ENCODE peak calls at places on chromosomes 12 and 14, in six cellular contexts. K is H9, Y is IMR-90, P is H1, Z is mesenchymal stem cell, S is trophoblast cell. N is an unnamed sample.

GRCh38 chr12:77122236-77122635 is 56.9 kb upstream of the E2F7 start:
- DNase-seq in K (no peak), Y (peak), P (no peak), Z (peak), S (peak), N (no peak)

GRCh38 chr12:104137175-104137901 is 672 bp downstream of the NFYB start:
- DNase-seq in K (peak), Y (peak), P (no peak), Z (peak), S (peak), N (peak)

GRCh38 chr12:68428724-68429580 is 96.8 kb upstream of the MDM1 start:
- DNase-seq in K (no peak), Y (peak), P (no peak), Z (peak), S (peak), N (no peak)

GRCh38 chr12:20704860-20705259 is 9.7 kb downstream of the SLCO1C1 start:
- DNase-seq in K (no peak), Y (no peak), P (no peak), Z (no peak), S (no peak), N (no peak)

GRCh38 chr12:6241495-6241894 is 41.3 kb downstream of the CD9 start:
- DNase-seq in K (no peak), Y (no peak), P (no peak), Z (no peak), S (no peak), N (no peak)

GRCh38 chr12:22474970-22475720 is 69.2 kb downstream of the C2CD5 start:
- DNase-seq in K (no peak), Y (no peak), P (no peak), Z (no peak), S (no peak), N (no peak)

GRCh38 chr12:105960319-105961076 is 178.3 kb downstream of the NUAK1 start:
- DNase-seq in K (no peak), Y (no peak), P (no peak), Z (no peak), S (peak), N (no peak)

GRCh38 chr14:71231521-71232393 is 324.5 kb downstream of the PCNX1 start:
- DNase-seq in K (peak), Y (no peak), P (no peak), Z (no peak), S (no peak), N (no peak)

GRCh38 chr12:130266751-130267150 is 70.9 kb upstream of the PIWIL1 start:
- DNase-seq in K (peak), Y (no peak), P (peak), Z (no peak), S (peak), N (no peak)

GRCh38 chr12:46659032-46659703 is 166.6 kb downstream of the SLC38A4 start:
- DNase-seq in K (no peak), Y (peak), P (no peak), Z (peak), S (no peak), N (peak)

GRCh38 chr12:1217191-1217949 is 226.3 kb downstream of the ERC1 start:
- DNase-seq in K (no peak), Y (peak), P (no peak), Z (peak), S (peak), N (peak)

GRCh38 chr12:79451988-79452387 is 238.8 kb downstream of the PAWR start:
- DNase-seq in K (no peak), Y (peak), P (no peak), Z (peak), S (peak), N (no peak)

GRCh38 chr12:119176267-119177055 is 2.3 kb upstream of the HSPB8 start:
- DNase-seq in K (peak), Y (peak), P (no peak), Z (peak), S (peak), N (no peak)

GRCh38 chr12:119780786-119781434 is 96.2 kb downstream of the CIT start:
- DNase-seq in K (peak), Y (peak), P (no peak), Z (peak), S (peak), N (peak)

GRCh38 chr12:34625116-34625515 is 602.8 kb downstream of the ALG10 start:
- DNase-seq in K (no peak), Y (no peak), P (no peak), Z (no peak), S (peak), N (no peak)

GRCh38 chr12:6020930-6021329 is 75.9 kb upstream of the ANO2 start:
- DNase-seq in K (no peak), Y (no peak), P (no peak), Z (no peak), S (peak), N (no peak)

GRCh38 chr12:95605875-95606274 is 54.6 kb upstream of the USP44 start:
- DNase-seq in K (no peak), Y (no peak), P (no peak), Z (no peak), S (no peak), N (no peak)

GRCh38 chr12:121812320-121812871 is 8.6 kb downstream of the SETD1B start:
- DNase-seq in K (peak), Y (peak), P (no peak), Z (peak), S (peak), N (peak)

GRCh38 chr12:52990206-52990605 is 16.1 kb upstream of the EIF4B start:
- DNase-seq in K (no peak), Y (peak), P (no peak), Z (peak), S (no peak), N (no peak)

GRCh38 chr14:72443991-72444431 is 449.9 kb downstream of the DPF3 start:
- DNase-seq in K (no peak), Y (no peak), P (no peak), Z (no peak), S (no peak), N (no peak)

GRCh38 chr12:112004041-112004440 is 8.9 kb downstream of the TMEM116 start:
- DNase-seq in K (no peak), Y (no peak), P (no peak), Z (no peak), S (no peak), N (no peak)

GRCh38 chr12:127677537-127678131 is 589.3 kb upstream of the TMEM132C start:
- DNase-seq in K (peak), Y (peak), P (peak), Z (peak), S (peak), N (peak)

GRCh38 chr14:39268393-39268792 is 34.7 kb downstream of the MIA2 start:
- DNase-seq in K (no peak), Y (peak), P (no peak), Z (peak), S (no peak), N (no peak)

DNA sequence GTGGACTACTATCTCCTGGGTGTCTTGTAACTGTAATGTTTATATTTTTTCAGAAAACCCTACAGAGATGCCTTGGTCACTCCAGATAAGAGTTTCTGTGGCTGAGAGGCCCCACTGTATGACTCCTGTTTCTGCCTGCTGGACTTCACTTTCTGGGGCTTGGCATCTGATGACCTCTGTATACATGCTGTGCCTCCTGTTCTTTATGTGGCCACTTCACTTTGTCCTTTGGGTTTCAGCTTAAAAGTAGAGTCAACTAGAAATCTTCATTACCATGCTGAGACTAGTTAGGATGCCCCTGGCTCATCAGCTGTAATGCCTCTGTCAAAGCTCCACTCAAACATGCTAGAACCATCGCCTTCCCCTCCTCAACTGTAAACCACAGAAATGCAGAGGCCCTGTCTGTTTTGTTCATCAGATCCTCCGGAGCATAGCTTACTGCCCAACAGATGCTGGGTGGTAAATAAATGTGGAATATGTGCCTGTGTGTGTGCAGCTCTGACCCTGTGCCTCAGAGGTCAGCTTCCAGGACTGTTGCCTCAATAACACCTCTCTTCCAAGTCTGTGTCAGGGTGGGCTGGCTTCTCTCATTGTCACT is 25.4 kb downstream of the ZNF664 start:
- DNase-seq in K (no peak), Y (peak), P (no peak), Z (peak), S (no peak), N (no peak)
- H4K91ac ChIP-seq in K (no peak), Y (no peak), P (no peak), Z (no peak), S (no peak), N (no peak)

GRCh38 chr14:73792476-73792875 is 59.2 kb upstream of the PTGR2 start:
- DNase-seq in K (no peak), Y (no peak), P (no peak), Z (no peak), S (no peak), N (no peak)
- H4K91ac ChIP-seq in K (no peak), Y (no peak), P (no peak), Z (no peak), S (no peak), N (no peak)

DNA sequence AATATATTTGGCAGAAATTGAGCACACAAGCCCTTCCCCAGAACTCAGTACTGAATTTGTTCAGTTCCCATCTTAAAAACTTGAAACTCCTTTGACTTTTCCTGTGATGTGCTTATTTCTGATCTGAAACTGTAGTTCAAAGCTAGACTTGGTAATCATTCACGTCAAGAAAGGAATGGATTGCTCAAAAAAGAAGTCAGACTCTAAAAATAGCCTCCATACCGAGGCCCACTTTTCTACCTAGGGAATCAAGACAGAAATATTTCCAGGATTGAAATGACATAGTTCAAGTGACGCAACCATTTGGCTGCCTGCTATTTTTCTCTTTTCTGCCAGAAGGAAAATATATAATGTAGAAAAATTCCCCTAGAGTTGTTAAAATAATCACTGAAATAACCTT is 129.8 kb downstream of the ETV6 start:
- DNase-seq in K (no peak), Y (peak), P (no peak), Z (peak), S (peak), N (no peak)
- H4K91ac ChIP-seq in K (no peak), Y (no peak), P (no peak), Z (no peak), S (no peak), N (no peak)

GRCh38 chr14:94638961-94639817 is 27.0 kb downstream of the SERPINA3 start:
- DNase-seq in K (no peak), Y (no peak), P (no peak), Z (no peak), S (no peak), N (no peak)
- H4K91ac ChIP-seq in K (no peak), Y (no peak), P (no peak), Z (no peak), S (no peak), N (no peak)

GRCh38 chr12:84954415-84954814 is 41.8 kb upstream of the SLC6A15 start:
- DNase-seq in K (no peak), Y (no peak), P (no peak), Z (no peak), S (no peak), N (no peak)

GRCh38 chr12:84946753-84947152 is 34.2 kb upstream of the SLC6A15 start:
- DNase-seq in K (no peak), Y (no peak), P (no peak), Z (no peak), S (no peak), N (no peak)

GRCh38 chr12:84955298-84955697 is 42.7 kb upstream of the SLC6A15 start:
- DNase-seq in K (no peak), Y (peak), P (no peak), Z (peak), S (no peak), N (no peak)

DNA sequence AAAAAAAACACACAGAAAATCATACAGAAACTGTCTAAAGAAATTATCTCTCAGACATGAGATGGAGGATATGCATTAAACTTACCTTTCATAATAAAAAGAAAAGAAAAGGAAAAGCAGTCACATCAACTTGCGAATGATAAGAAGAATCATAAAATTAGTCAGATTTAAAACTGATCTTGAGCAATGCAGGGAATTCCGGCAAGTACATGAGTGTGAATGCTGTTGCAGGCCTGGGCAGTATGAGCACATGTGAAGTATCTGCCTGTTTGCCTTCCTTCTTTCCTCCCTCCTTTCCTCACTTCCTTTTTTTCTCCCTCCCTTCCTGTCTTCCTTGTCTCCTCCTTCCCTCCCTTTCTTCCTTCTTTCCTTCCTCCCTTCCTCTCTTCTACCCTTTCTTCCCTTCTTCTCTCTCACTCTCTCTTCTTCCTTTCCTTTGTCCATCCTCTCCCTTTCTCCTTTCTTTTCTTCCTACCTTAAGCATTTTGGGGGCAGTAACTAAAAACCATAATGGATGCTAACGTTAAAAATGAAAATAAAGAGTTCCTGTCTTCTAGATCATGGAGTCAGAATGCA is 38.5 kb upstream of the SLC6A15 start:
- DNase-seq in K (no peak), Y (no peak), P (no peak), Z (no peak), S (no peak), N (no peak)
- H4K91ac ChIP-seq in K (no peak), Y (no peak), P (no peak), Z (no peak), S (no peak), N (no peak)

GRCh38 chr12:15629108-15629507 is 160.1 kb downstream of the EPS8 start:
- DNase-seq in K (no peak), Y (peak), P (no peak), Z (peak), S (peak), N (peak)
- H4K91ac ChIP-seq in K (no peak), Y (peak), P (no peak), Z (no peak), S (no peak), N (no peak)

GRCh38 chr12:4393211-4393610 is 13.7 kb upstream of the FGF23 start:
- DNase-seq in K (no peak), Y (no peak), P (no peak), Z (no peak), S (no peak), N (no peak)
- H4K91ac ChIP-seq in K (no peak), Y (no peak), P (no peak), Z (no peak), S (no peak), N (no peak)